ENCODE peak calls at places on chromosome 15, in nine cellular contexts. Q is uterus, F is ovary, Y is Peyer's patch, C is heart left ventricle, E is stomach, L is adrenal gland, I is esophagus muscularis mucosa, X is transverse colon. U is an unnamed sample.

GRCh38 chr15:93066834-93067648 is 22.0 kb downstream of the RGMA start:
- DNase-seq in Q (no peak), F (no peak), Y (no peak), C (no peak), E (no peak), L (no peak), I (no peak), X (no peak), U (no peak)

GRCh38 chr15:65952425-65953053 is 83.2 kb downstream of the RAB11A start:
- DNase-seq in Q (no peak), F (peak), Y (no peak), C (peak), E (no peak), L (peak), I (no peak), X (no peak), U (peak)

GRCh38 chr15:51750942-51751686 is at the start of gene TMOD2:
- DNase-seq in Q (peak), F (peak), Y (peak), C (peak), E (peak), L (peak), I (peak), X (peak), U (no peak)

GRCh38 chr15:88571153-88572029 is 24.9 kb upstream of the DET1 start:
- DNase-seq in Q (no peak), F (no peak), Y (no peak), C (peak), E (no peak), L (peak), I (no peak), X (no peak), U (no peak)

GRCh38 chr15:89016549-89017041 is 71.7 kb upstream of the ABHD2 start:
- DNase-seq in Q (no peak), F (no peak), Y (no peak), C (peak), E (no peak), L (no peak), I (no peak), X (no peak), U (no peak)

GRCh38 chr15:39301589-39301999 is 279.3 kb upstream of the THBS1 start:
- DNase-seq in Q (peak), F (no peak), Y (no peak), C (no peak), E (no peak), L (no peak), I (no peak), X (no peak), U (no peak)

GRCh38 chr15:78044407-78045155 is 32.9 kb downstream of the TBC1D2B start:
- DNase-seq in Q (no peak), F (no peak), Y (no peak), C (no peak), E (no peak), L (no peak), I (no peak), X (no peak), U (no peak)

GRCh38 chr15:26697913-26698312 is 75.0 kb downstream of the GABRB3 start:
- DNase-seq in Q (no peak), F (no peak), Y (no peak), C (no peak), E (no peak), L (no peak), I (no peak), X (no peak), U (no peak)

GRCh38 chr15:57445872-57446271 is 69.6 kb downstream of the CGNL1 start:
- DNase-seq in Q (no peak), F (no peak), Y (no peak), C (no peak), E (no peak), L (no peak), I (no peak), X (no peak), U (no peak)

GRCh38 chr15:88982304-88982945 is 69.2 kb upstream of the MFGE8 start:
- DNase-seq in Q (peak), F (no peak), Y (no peak), C (peak), E (no peak), L (peak), I (no peak), X (peak), U (no peak)

DNA sequence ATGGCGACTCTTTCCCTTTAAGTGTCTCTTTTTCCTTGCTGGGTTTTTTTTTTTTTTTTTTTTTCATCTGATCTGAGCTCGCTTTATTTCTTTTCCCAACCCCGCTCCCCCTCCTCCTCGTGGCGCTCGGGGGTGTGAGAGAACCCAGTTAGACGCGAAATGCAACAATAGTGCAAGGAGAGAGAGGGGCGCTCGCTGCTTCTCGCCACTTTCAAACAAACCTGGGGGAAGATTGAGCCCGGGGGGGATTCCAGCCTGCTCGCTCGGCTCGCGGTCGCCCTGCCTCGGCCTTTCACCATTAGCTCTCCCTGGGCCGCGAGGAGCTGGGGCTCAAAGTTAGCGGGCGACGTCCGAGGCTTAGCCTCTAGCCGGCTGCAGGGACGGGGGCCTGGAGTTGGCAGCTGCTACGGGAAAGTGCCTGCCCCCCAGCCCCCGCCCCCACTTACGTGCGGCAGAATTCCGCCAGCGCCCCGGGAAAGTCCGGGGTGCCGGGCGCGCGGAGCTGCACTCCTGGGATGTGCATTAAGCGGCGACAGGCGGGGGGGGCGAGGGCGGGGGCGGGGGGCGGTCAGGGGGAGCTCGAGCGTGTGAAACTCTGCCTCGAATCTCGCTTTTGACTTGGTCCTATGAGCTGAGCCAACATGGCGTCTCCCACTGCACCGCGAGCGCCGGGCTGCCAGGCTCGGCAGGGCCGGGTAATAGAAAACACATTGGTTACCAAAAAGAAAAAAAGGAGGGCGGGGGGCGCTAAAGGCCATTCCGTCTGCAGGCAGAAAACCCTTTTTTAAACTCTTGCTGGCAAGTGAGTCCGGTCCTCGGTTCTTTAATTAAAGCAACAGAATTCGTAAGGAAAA is 10.3 kb downstream of the NR2F2 start:
- DNase-seq in Q (peak), F (peak), Y (peak), C (peak), E (no peak), L (peak), I (peak), X (peak), U (no peak)
- TF ChIP-seq POLR2A in Q (no peak), F (no peak), Y (no peak), C (no peak), E (no peak), L (peak), I (no peak), X (no peak), U (no peak)

DNA sequence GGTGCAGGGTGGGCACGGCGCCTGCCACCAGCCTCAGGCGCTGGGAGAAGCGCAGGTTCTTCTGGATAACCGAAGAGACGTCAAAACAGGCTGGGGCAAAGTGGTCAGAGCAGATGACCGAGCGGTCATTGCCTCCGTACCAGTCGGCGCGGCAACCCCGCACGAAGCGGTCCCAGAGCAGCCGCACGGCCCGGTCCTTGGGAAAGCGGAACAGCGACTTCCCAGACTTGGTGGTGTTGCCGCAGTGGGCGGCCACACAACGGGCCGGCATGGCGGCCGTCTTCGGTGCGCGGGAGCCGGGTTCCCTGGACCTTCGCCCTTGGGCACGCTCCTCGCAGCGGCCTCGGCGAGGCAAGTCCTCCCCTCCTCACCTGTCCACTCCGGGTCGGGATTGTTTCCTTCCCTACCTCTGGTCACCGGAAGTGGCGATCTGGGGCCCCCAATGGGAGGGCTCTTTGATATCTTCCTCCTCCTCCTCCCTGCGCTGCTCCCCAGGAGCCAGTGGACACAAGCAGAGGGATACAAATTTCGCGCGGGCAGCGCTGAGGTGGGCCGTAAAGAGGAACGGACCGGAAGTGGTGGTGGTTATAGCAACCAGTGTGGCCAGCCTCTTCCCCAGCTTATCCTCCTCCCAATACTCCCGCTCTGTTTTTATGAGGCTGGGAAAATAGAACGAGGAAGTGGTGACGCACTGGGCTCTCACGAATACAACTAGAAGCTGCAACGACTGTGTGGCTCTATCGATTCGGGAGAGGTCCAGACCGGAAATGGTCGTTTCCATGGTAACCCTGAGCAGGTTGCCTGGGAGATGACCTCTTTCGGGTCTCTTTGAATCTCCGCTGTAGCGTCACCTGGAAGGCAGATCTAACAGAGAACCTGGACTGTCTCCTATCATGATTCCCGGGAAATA is at the start of the genes LRRC49 and THAP10:
- DNase-seq in Q (peak), F (peak), Y (peak), C (peak), E (peak), L (peak), I (peak), X (peak), U (peak)
- TF ChIP-seq POLR2A in Q (peak), F (peak), Y (no peak), C (no peak), E (no peak), L (peak), I (no peak), X (no peak), U (peak)

GRCh38 chr15:60323322-60323721 is 74.5 kb downstream of the ANXA2 start:
- DNase-seq in Q (no peak), F (no peak), Y (no peak), C (no peak), E (no peak), L (no peak), I (no peak), X (no peak), U (no peak)
- TF ChIP-seq POLR2A in Q (no peak), F (no peak), Y (no peak), C (no peak), E (no peak), L (no peak), I (no peak), X (no peak), U (no peak)

GRCh38 chr15:34065261-34065660 is 26.3 kb upstream of the AVEN start:
- DNase-seq in Q (no peak), F (no peak), Y (no peak), C (no peak), E (no peak), L (no peak), I (no peak), X (no peak), U (no peak)

GRCh38 chr15:34059946-34060345 is 20.9 kb upstream of the AVEN start:
- DNase-seq in Q (no peak), F (no peak), Y (no peak), C (no peak), E (no peak), L (no peak), I (no peak), X (no peak), U (no peak)

GRCh38 chr15:34065941-34066340 is 26.9 kb upstream of the AVEN start:
- DNase-seq in Q (no peak), F (no peak), Y (no peak), C (no peak), E (no peak), L (no peak), I (no peak), X (no peak), U (no peak)

GRCh38 chr15:34059476-34059875 is 20.5 kb upstream of the AVEN start:
- DNase-seq in Q (no peak), F (no peak), Y (no peak), C (no peak), E (no peak), L (no peak), I (no peak), X (no peak), U (no peak)

GRCh38 chr15:34064443-34064842 is 25.4 kb upstream of the AVEN start:
- DNase-seq in Q (no peak), F (no peak), Y (no peak), C (no peak), E (no peak), L (no peak), I (no peak), X (no peak), U (no peak)
- TF ChIP-seq POLR2A in Q (no peak), F (no peak), Y (no peak), C (no peak), E (no peak), L (no peak), I (no peak), X (no peak), U (no peak)

DNA sequence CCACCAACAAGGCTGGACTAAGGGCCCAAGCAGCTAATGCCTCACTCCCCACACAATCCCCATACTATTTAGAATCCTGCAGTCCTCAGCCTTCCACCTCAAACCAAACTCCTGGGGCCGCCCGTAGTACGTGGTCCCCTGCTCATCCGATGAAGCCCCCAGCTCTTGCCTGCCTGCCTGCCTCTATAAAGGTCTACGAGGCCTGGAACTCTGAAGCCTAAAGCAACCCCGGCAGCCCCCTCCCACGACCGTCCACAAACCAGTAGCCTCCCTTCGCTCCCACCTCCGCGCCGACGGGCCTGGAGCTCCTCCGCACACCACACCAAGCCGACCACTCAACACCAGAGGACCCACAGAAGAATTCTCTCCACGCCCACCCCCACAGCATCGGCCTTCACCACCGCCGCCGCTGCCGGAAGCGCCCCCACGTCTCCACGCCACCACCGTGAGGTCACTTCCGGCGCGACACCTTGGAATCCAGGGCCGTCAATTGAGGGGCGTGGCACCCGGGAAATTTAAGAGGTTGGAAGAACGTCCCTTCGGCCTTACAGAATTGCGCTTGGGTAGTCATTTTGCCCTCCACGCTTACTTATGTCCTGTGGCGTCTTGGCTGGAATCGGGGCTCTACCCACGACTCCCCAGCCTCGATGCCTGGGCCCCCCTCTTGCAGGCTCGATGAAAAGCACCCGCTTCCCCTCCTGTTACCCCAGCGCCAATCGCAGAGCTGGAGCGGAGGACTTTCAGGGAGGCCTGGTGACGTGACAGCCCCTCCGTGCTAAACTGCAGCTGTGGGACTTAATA is at the start of gene EDC3:
- DNase-seq in Q (peak), F (peak), Y (peak), C (peak), E (peak), L (peak), I (peak), X (peak), U (peak)
- TF ChIP-seq POLR2A in Q (peak), F (peak), Y (no peak), C (peak), E (no peak), L (no peak), I (no peak), X (peak), U (peak)

GRCh38 chr15:85691350-85692240 is 103.1 kb downstream of the KLHL25 start:
- DNase-seq in Q (no peak), F (no peak), Y (peak), C (no peak), E (peak), L (no peak), I (no peak), X (peak), U (no peak)

GRCh38 chr15:85689729-85690128 is 105.0 kb downstream of the KLHL25 start:
- DNase-seq in Q (no peak), F (peak), Y (peak), C (peak), E (peak), L (no peak), I (no peak), X (peak), U (no peak)

GRCh38 chr15:85692873-85693272 is 101.9 kb downstream of the KLHL25 start:
- DNase-seq in Q (no peak), F (no peak), Y (peak), C (no peak), E (peak), L (no peak), I (no peak), X (peak), U (no peak)

GRCh38 chr15:85688703-85689102 is 106.0 kb downstream of the KLHL25 start:
- DNase-seq in Q (no peak), F (no peak), Y (no peak), C (no peak), E (no peak), L (no peak), I (no peak), X (no peak), U (no peak)

DNA sequence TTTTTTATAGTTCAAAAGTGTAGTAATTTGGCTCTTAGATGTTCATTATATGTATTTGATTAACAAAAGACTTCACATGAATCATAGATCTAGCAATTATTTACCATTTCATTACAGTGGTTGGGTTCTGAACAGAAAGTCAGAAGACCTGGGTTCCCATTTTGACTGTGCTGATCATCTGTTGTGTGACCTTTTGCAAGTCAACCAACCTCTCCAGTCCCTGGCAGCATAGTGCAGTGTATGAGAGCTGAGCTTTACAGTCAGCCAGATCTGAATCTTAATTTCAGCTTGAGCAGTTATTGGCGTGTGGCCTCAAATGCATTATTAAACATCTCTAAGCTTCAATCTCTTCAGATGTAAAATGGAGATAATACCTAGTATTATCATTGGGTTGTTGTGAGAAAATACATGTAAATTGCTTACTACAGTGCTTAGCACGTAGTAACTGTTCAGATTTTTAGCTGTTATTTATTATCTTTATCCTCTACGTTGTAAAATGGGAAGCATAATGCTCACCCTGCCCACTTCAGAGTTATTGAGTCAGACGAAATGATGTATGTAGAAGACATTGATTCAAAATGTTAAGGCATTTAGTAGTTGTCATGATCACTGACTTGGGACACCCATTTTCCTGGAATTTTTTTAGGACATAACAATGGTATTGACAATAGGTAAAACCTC is 104.0 kb downstream of the KLHL25 start:
- DNase-seq in Q (no peak), F (no peak), Y (no peak), C (no peak), E (no peak), L (no peak), I (no peak), X (no peak), U (no peak)
- TF ChIP-seq POLR2A in Q (no peak), F (no peak), Y (no peak), C (no peak), E (no peak), L (no peak), I (no peak), X (peak), U (no peak)

DNA sequence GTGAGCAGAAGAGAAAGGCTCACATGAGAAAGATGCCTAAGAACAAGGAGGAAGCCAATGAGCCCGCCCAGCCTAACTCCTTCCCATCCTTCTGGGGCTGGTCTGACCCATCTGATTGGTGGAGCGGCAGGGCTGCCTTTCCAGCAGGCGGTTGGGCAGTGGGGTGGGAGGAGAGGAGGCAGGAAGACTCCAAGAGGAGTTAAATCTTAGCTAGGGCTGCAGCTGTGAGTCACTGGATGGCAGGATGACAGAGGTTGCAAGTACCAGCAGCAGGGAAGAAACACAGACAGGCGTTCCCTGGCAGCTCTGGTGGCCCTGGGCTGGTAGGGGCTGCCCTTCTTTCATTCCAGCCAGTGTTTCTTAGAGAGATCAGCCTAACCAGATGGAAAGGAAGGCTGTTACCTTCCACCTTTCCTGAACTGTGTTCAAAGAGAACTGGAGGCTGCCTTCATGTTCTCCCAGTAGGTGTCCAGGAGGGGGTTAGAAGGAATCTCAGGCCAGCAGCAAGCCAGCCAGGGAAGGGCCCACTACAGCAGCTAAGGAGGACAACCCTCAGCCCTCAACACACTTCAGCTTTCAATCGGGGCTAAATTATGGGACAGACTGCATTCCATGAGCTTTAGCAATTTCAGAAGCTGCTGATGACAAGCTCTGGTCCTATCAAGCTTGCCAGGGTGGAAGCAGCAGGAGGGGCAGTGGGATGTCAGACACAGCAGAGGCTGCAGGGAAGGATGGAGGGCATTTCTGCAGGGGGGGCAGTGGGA is 50.3 kb downstream of the CHSY1 start:
- DNase-seq in Q (peak), F (peak), Y (peak), C (peak), E (peak), L (peak), I (peak), X (peak), U (peak)
- TF ChIP-seq POLR2A in Q (peak), F (no peak), Y (no peak), C (peak), E (no peak), L (peak), I (no peak), X (no peak), U (no peak)